ENCODE peak calls at places on chromosome 13, in four cellular contexts. G is GM23338, J is hepatocyte, Y is HCT116. T is an unnamed sample.

GRCh38 chr13:45658586-45659235 is 43.2 kb upstream of the ERICH6B start:
- DNase-seq in G (no peak), J (no peak), Y (no peak), T (no peak)

GRCh38 chr13:50357586-50358118 is 342.4 kb downstream of the KCNRG start:
- DNase-seq in G (no peak), J (peak; percentile 70), Y (no peak), T (no peak)

GRCh38 chr13:51906581-51906980 is 44.8 kb downstream of the CCDC70 start:
- DNase-seq in G (no peak), J (no peak), Y (no peak), T (no peak)

GRCh38 chr13:27130223-27131015 is 41.2 kb downstream of the USP12 start:
- DNase-seq in G (no peak), J (no peak), Y (no peak), T (no peak)

GRCh38 chr13:100454876-100455275 is 133.7 kb downstream of the GGACT start:
- DNase-seq in G (no peak), J (no peak), Y (peak; percentile 79), T (peak; percentile 9)

GRCh38 chr13:39244561-39245230 is 206.4 kb downstream of the NHLRC3 start:
- DNase-seq in G (no peak), J (no peak), Y (no peak), T (peak; percentile 25)

GRCh38 chr13:46553886-46554855 is 1.2 kb downstream of the LRCH1 start:
- DNase-seq in G (peak; percentile 78), J (peak; percentile 83), Y (peak; percentile 55), T (peak; percentile 67)

GRCh38 chr13:53151692-53152421 is 123.2 kb downstream of the OLFM4 start:
- DNase-seq in G (peak; percentile 87), J (peak; percentile 77), Y (peak; percentile 15), T (peak; percentile 92)

GRCh38 chr13:21478881-21479808 is 20.0 kb upstream of the ZDHHC20 start:
- DNase-seq in G (peak; percentile 87), J (peak; percentile 76), Y (peak; percentile 72), T (peak; percentile 89)

GRCh38 chr13:87498681-87499080 is 172.5 kb upstream of the SLITRK5 start:
- DNase-seq in G (peak; percentile 42), J (peak; percentile 52), Y (no peak), T (peak; percentile 66)

GRCh38 chr13:113273856-113274590 is 23.0 kb upstream of the LAMP1 start:
- DNase-seq in G (no peak), J (peak; percentile 76), Y (no peak), T (no peak)

GRCh38 chr13:99949657-99950413 is 21.7 kb downstream of the ZIC5 start:
- DNase-seq in G (no peak), J (no peak), Y (no peak), T (no peak)

GRCh38 chr13:76937416-76937815 is 10.9 kb upstream of the ACOD1 start:
- DNase-seq in G (no peak), J (peak; percentile 53), Y (peak; percentile 3), T (no peak)

GRCh38 chr13:39557285-39557955 is 45.6 kb downstream of the LHFPL6 start:
- DNase-seq in G (no peak), J (no peak), Y (no peak), T (no peak)

GRCh38 chr13:95627590-95627989 is 16.9 kb downstream of the DZIP1 start:
- DNase-seq in G (no peak), J (no peak), Y (no peak), T (no peak)

GRCh38 chr13:61685683-61686013 is 270.0 kb upstream of the PCDH20 start:
- DNase-seq in G (peak; percentile 66), J (peak; percentile 65), Y (peak; percentile 3), T (peak; percentile 44)

GRCh38 chr13:20064128-20064527 is 96.7 kb downstream of the GJA3 start:
- DNase-seq in G (no peak), J (no peak), Y (no peak), T (no peak)

GRCh38 chr13:22187329-22187728 is 516.5 kb downstream of the FGF9 start:
- DNase-seq in G (no peak), J (no peak), Y (no peak), T (no peak)

GRCh38 chr13:100674363-100674847 is at the start of gene TMTC4:
- DNase-seq in G (peak; percentile 35), J (peak; percentile 79), Y (no peak), T (no peak)

GRCh38 chr13:113828282-113828825 is 35.5 kb downstream of the GAS6 start:
- DNase-seq in G (no peak), J (no peak), Y (no peak), T (no peak)

GRCh38 chr13:80555796-80556195 is 214.9 kb upstream of the SPRY2 start:
- DNase-seq in G (no peak), J (no peak), Y (no peak), T (no peak)

GRCh38 chr13:76462003-76462402 is 424.2 kb downstream of the KCTD12 start:
- DNase-seq in G (no peak), J (no peak), Y (no peak), T (no peak)

GRCh38 chr13:30192320-30193093 is 114.8 kb downstream of the KATNAL1 start:
- DNase-seq in G (no peak), J (no peak), Y (no peak), T (no peak)

GRCh38 chr13:19587635-19588300 is 26.4 kb upstream of the TPTE2 start:
- DNase-seq in G (peak; percentile 62), J (peak; percentile 19), Y (peak; percentile 27), T (peak; percentile 88)

GRCh38 chr13:51619614-51620013 is 35.4 kb downstream of the WDFY2 start:
- DNase-seq in G (no peak), J (no peak), Y (no peak), T (no peak)

GRCh38 chr13:47474845-47475244 is 526.2 kb downstream of the SUCLA2 start:
- DNase-seq in G (no peak), J (no peak), Y (no peak), T (no peak)

GRCh38 chr13:83752141-83752540 is 130.1 kb downstream of the SLITRK1 start:
- DNase-seq in G (no peak), J (no peak), Y (no peak), T (no peak)

GRCh38 chr13:20165417-20166257 is 4.8 kb upstream of the GJA3 start:
- DNase-seq in G (no peak), J (no peak), Y (no peak), T (no peak)

GRCh38 chr13:40445557-40445990 is 220.9 kb downstream of the FOXO1 start:
- DNase-seq in G (peak; percentile 14), J (no peak), Y (no peak), T (peak; percentile 96)

GRCh38 chr13:76024151-76024550 is 388.0 kb downstream of the LMO7 start:
- DNase-seq in G (no peak), J (no peak), Y (no peak), T (no peak)

GRCh38 chr13:101576977-101577376 is 124.5 kb downstream of the ITGBL1 start:
- DNase-seq in G (no peak), J (peak; percentile 41), Y (no peak), T (no peak)

GRCh38 chr13:72062566-72062965 is 195.6 kb upstream of the DACH1 start:
- DNase-seq in G (peak; percentile 83), J (no peak), Y (no peak), T (no peak)

GRCh38 chr13:112115403-112116091 is 48.6 kb downstream of the SOX1 start:
- DNase-seq in G (no peak), J (no peak), Y (no peak), T (no peak)

GRCh38 chr13:112113851-112114250 is 46.9 kb downstream of the SOX1 start:
- DNase-seq in G (no peak), J (no peak), Y (no peak), T (no peak)

GRCh38 chr13:112112534-112113276 is 45.8 kb downstream of the SOX1 start:
- DNase-seq in G (no peak), J (no peak), Y (no peak), T (no peak)

GRCh38 chr13:112114391-112114790 is 47.4 kb downstream of the SOX1 start:
- DNase-seq in G (no peak), J (no peak), Y (no peak), T (no peak)

DNA sequence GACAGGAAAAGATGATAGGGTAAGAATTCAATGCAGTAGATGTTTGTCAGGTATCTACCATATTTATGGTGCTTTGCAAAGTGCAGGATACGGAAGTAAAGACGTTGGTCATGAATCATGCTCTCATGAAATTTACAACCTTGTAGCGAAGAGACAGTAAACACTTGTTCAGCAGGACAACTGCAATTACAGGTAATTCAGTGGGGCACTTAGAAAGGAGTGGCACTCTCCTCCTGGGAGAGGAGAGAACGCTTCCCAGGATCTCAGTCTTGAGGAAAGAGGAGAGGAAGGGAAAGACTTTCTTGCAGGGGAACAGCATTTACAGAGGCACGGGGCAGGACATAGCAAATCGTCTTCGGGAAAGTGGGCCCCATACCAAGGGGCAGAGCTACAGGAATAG is 46.4 kb downstream of the SOX1 start:
- DNase-seq in G (no peak), J (peak; percentile 46), Y (no peak), T (no peak)
- H3K27me3 ChIP-seq in G (peaks cover 11% of the 10 kb centered on the region), J (peaks cover 45% of the 10 kb centered on the region), Y (peaks cover 24% of the 10 kb centered on the region), T (no peaks in the 10 kb centered on the region)

GRCh38 chr13:98939552-98940306 is 38.1 kb downstream of the DOCK9 start:
- DNase-seq in G (no peak), J (no peak), Y (no peak), T (no peak)
- H3K4me1 ChIP-seq in G (peaks cover 32% of the 10 kb centered on the region), J (peaks cover 6% of the 10 kb centered on the region), Y (peaks cover 17% of the 10 kb centered on the region), T (no peaks in the 10 kb centered on the region)

GRCh38 chr13:59236309-59236939 is 927.3 kb downstream of the DIAPH3 start:
- DNase-seq in G (no peak), J (no peak), Y (no peak), T (no peak)
- H3K9me2 ChIP-seq in G (no peaks in the 10 kb centered on the region), J (no peaks in the 10 kb centered on the region), Y (no peaks in the 10 kb centered on the region), T (no peaks in the 10 kb centered on the region)

GRCh38 chr13:25502551-25502950 is 130.8 kb downstream of the ATP8A2 start:
- DNase-seq in G (no peak), J (no peak), Y (no peak), T (peak; percentile 14)
- H3K27me3 ChIP-seq in G (no peaks in the 10 kb centered on the region), J (no peaks in the 10 kb centered on the region), Y (peaks cover 56% of the 10 kb centered on the region), T (no peaks in the 10 kb centered on the region)